ENCODE peak calls at places on chromosomes 1 and 21, in five cellular contexts. Z, N, P, F and B are unnamed samples.

GRCh38 chr21:33198346-33199135 is 31.2 kb upstream of the IFNAR2 start:
- DNase-seq in Z (no peak), N (no peak), P (no peak), F (peak; percentile 78), B (peak; percentile 79)

GRCh38 chr1:115062542-115063004 is 26.7 kb downstream of the TSPAN2 start:
- DNase-seq in Z (peak; percentile 43), N (no peak), P (no peak), F (peak; percentile 44), B (peak; percentile 44)

GRCh38 chr1:234326493-234327366 is 46.5 kb upstream of the COA6 start:
- DNase-seq in Z (no peak), N (peak; percentile 66), P (no peak), F (peak; percentile 23), B (peak; percentile 57)

GRCh38 chr1:31510304-31510703 is 66.0 kb upstream of the TINAGL1 start:
- DNase-seq in Z (no peak), N (no peak), P (no peak), F (no peak), B (no peak)

GRCh38 chr1:93715529-93716126 is 34.0 kb upstream of the BCAR3 start:
- DNase-seq in Z (no peak), N (no peak), P (no peak), F (peak; percentile 44), B (no peak)

GRCh38 chr1:112866151-112866550 is 89.8 kb downstream of the SLC16A1 start:
- DNase-seq in Z (no peak), N (peak; percentile 13), P (no peak), F (no peak), B (no peak)

GRCh38 chr21:35649186-35649585 is 411.1 kb downstream of the SETD4 start:
- DNase-seq in Z (no peak), N (no peak), P (no peak), F (no peak), B (no peak)

GRCh38 chr1:226712779-226713420 is 26.2 kb downstream of the ITPKB start:
- DNase-seq in Z (no peak), N (no peak), P (no peak), F (no peak), B (no peak)

GRCh38 chr1:225651376-225651871 is 1.5 kb downstream of the ENAH start:
- DNase-seq in Z (no peak), N (no peak), P (no peak), F (no peak), B (no peak)

GRCh38 chr1:182392045-182393028 is 747 bp upstream of the GLUL start:
- DNase-seq in Z (no peak), N (no peak), P (no peak), F (peak; percentile 64), B (peak; percentile 57)

GRCh38 chr1:121483961-121484424 is 299.2 kb downstream of the SRGAP2C start:
- DNase-seq in Z (no peak), N (no peak), P (no peak), F (no peak), B (no peak)

GRCh38 chr1:3645247-3645646 is 4.7 kb downstream of the WRAP73 start:
- DNase-seq in Z (no peak), N (no peak), P (no peak), F (no peak), B (no peak)

GRCh38 chr1:118987431-118988185 is 535 bp downstream of the TBX15 start:
- DNase-seq in Z (no peak), N (no peak), P (no peak), F (no peak), B (no peak)

GRCh38 chr1:227904541-227905335 is 43.0 kb downstream of the WNT9A start:
- DNase-seq in Z (no peak), N (no peak), P (peak; percentile 10), F (no peak), B (no peak)

GRCh38 chr1:200634449-200635122 is 14.0 kb upstream of the KIF14 start:
- DNase-seq in Z (no peak), N (no peak), P (no peak), F (no peak), B (no peak)

GRCh38 chr1:39657402-39657801 is 14.5 kb downstream of the NT5C1A start:
- DNase-seq in Z (no peak), N (no peak), P (no peak), F (no peak), B (no peak)

GRCh38 chr1:153357076-153357852 is 390 bp upstream of the S100A9 start:
- DNase-seq in Z (peak; percentile 27), N (no peak), P (no peak), F (peak; percentile 27), B (peak; percentile 16)

GRCh38 chr1:215652371-215652770 is 85.3 kb downstream of the KCTD3 start:
- DNase-seq in Z (no peak), N (no peak), P (no peak), F (no peak), B (no peak)

GRCh38 chr1:62068978-62069377 is 125.7 kb upstream of the L1TD1 start:
- DNase-seq in Z (peak; percentile 20), N (no peak), P (no peak), F (peak; percentile 40), B (no peak)
- H3K27ac ChIP-seq in Z (peak overlapping the region; percentile 88), N (no peak overlapping the region), P (no peak overlapping the region), F (peak overlapping the region; percentile 91), B (no peak overlapping the region)

GRCh38 chr1:21327566-21328323 is 37.5 kb upstream of the ECE1 start:
- DNase-seq in Z (no peak), N (no peak), P (no peak), F (no peak), B (no peak)

GRCh38 chr1:21325731-21326387 is 35.6 kb upstream of the ECE1 start:
- DNase-seq in Z (peak; percentile 52), N (no peak), P (no peak), F (peak; percentile 56), B (no peak)

GRCh38 chr1:21331752-21332480 is 41.7 kb upstream of the ECE1 start:
- DNase-seq in Z (no peak), N (no peak), P (peak; percentile 33), F (no peak), B (no peak)

GRCh38 chr1:21326861-21327344 is 36.6 kb upstream of the ECE1 start:
- DNase-seq in Z (peak; percentile 47), N (no peak), P (no peak), F (peak; percentile 51), B (no peak)

GRCh38 chr1:21329209-21329844 is 39.1 kb upstream of the ECE1 start:
- DNase-seq in Z (no peak), N (no peak), P (no peak), F (no peak), B (peak; percentile 86)
- TF ChIP-seq POLR2A in Z (no peak), N (no peak), P (no peak), F (no peak), B (peak; percentile 27)

GRCh38 chr1:184806296-184806721 is 51.7 kb upstream of the EDEM3 start:
- DNase-seq in Z (no peak), N (no peak), P (no peak), F (no peak), B (no peak)

GRCh38 chr1:184805667-184806295 is 51.1 kb upstream of the EDEM3 start:
- DNase-seq in Z (peak; percentile 91), N (peak; percentile 76), P (peak; percentile 85), F (peak; percentile 86), B (peak; percentile 93)

GRCh38 chr1:184811439-184812111 is 56.9 kb upstream of the EDEM3 start:
- DNase-seq in Z (peak; percentile 46), N (no peak), P (no peak), F (peak; percentile 27), B (peak; percentile 29)

GRCh38 chr1:184813528-184814089 is 59.0 kb upstream of the EDEM3 start:
- DNase-seq in Z (no peak), N (no peak), P (no peak), F (no peak), B (no peak)

GRCh38 chr1:184810735-184811316 is 56.2 kb upstream of the EDEM3 start:
- DNase-seq in Z (peak; percentile 63), N (no peak), P (no peak), F (peak; percentile 25), B (peak; percentile 66)
- H3K27ac ChIP-seq in Z (peak overlapping the region; percentile 66), N (no peak overlapping the region), P (no peak overlapping the region), F (peak overlapping the region; percentile 56), B (no peak overlapping the region)

DNA sequence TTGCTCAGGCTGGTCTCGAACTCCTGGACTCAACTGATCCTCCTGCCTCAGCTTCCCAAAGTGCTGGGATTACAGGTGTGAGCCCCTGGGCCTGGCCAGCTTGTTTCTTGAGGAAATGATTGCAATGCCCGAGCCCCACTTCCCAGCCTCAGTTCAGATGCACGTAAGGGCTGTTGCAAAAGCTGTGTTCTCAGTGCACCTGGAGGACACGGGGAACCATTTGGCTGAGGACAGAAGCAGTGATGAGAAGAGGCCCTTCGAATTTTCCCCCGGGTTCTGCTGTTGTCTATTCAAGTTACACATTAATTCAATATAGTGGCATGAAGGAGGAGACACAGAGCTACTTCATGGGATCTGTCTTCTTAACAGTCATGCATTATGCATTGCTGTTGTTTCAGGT is 78.8 kb upstream of the WDR26 start:
- DNase-seq in Z (no peak), N (no peak), P (no peak), F (no peak), B (no peak)
- TF ChIP-seq POLR2A in Z (no peak), N (no peak), P (no peak), F (no peak), B (no peak)

GRCh38 chr1:171488190-171488929 is 3.0 kb downstream of the PRRC2C start:
- DNase-seq in Z (no peak), N (no peak), P (no peak), F (no peak), B (peak; percentile 19)

GRCh38 chr1:171487038-171487437 is 1.7 kb downstream of the PRRC2C start:
- DNase-seq in Z (no peak), N (no peak), P (no peak), F (no peak), B (no peak)

GRCh38 chr1:171486048-171486519 is 754 bp downstream of the PRRC2C start:
- DNase-seq in Z (no peak), N (peak; percentile 7), P (no peak), F (no peak), B (no peak)

GRCh38 chr1:171485375-171486047 is at the start of gene PRRC2C:
- DNase-seq in Z (peak; percentile 99), N (peak; percentile 79), P (peak; percentile 98), F (peak; percentile 97), B (peak; percentile 98)

GRCh38 chr1:171484760-171485374 is 463 bp upstream of the PRRC2C start:
- DNase-seq in Z (peak; percentile 16), N (no peak), P (no peak), F (no peak), B (no peak)
- H3K27ac ChIP-seq in Z (peak overlapping the region; percentile 98), N (peak overlapping the region; percentile 98), P (peak overlapping the region; percentile 26), F (peak overlapping the region; percentile 97), B (peak overlapping the region; percentile 98)

GRCh38 chr21:42925114-42925907 is at the start of gene ERVH48-1:
- DNase-seq in Z (no peak), N (no peak), P (no peak), F (no peak), B (no peak)

GRCh38 chr21:42921912-42922311 is 3.5 kb downstream of the ERVH48-1 start:
- DNase-seq in Z (no peak), N (no peak), P (no peak), F (no peak), B (no peak)

GRCh38 chr21:42922918-42923317 is 2.5 kb downstream of the ERVH48-1 start:
- DNase-seq in Z (no peak), N (no peak), P (no peak), F (no peak), B (no peak)

GRCh38 chr21:42924433-42924751 is 1.0 kb downstream of the ERVH48-1 start:
- DNase-seq in Z (no peak), N (no peak), P (no peak), F (no peak), B (no peak)

GRCh38 chr21:42923553-42924432 is 1.6 kb downstream of the ERVH48-1 start:
- DNase-seq in Z (peak; percentile 83), N (peak; percentile 75), P (peak; percentile 78), F (peak; percentile 63), B (peak; percentile 83)
- TF ChIP-seq POLR2A in Z (no peak), N (no peak), P (no peak), F (no peak), B (no peak)

GRCh38 chr1:40932004-40932403 is 47.5 kb upstream of the CTPS1 start:
- DNase-seq in Z (peak; percentile 25), N (no peak), P (no peak), F (peak; percentile 26), B (no peak)
- H3K27ac ChIP-seq in Z (no peak overlapping the region), N (peak overlapping the region; percentile 49), P (no peak overlapping the region), F (no peak overlapping the region), B (peak overlapping the region; percentile 44)